ENCODE peak calls at places on chromosomes 2 and 18, in eight cellular contexts. K is activated effector memory CD4-positive, alpha-beta T cell treated with Interleukin-2 at 50 U/mL for 16 hours; Y is fibroblast of mammary gland; L is AG09309; M is dermis microvascular lymphatic vessel endothelial cell; A is stimulated activated CD4-positive, alpha-beta T cell treated with anti-CD3 and anti-CD28 coated beads, Interleukin-1b, Interleukin-23, amount 100 ng/mL, for 24 hours; Q is RWPE1; H is endothelial cell of umbilical vein. P is an unnamed sample.
A peak's percentile ranks its signal among the peaks of the same experiment; 100 is the strongest.

GRCh38 chr2:27716301-27717069 is 52.8 kb downstream of the SLC4A1AP start:
- DNase-seq in K (no peak), Y (no peak), L (no peak), M (no peak), A (no peak), Q (no peak), H (no peak), P (no peak)

GRCh38 chr2:186641807-186642321 is 52.0 kb upstream of the FAM171B start:
- DNase-seq in K (no peak), Y (peak; percentile 79), L (peak; percentile 52), M (peak; percentile 80), A (no peak), Q (peak; percentile 57), H (peak; percentile 84), P (peak; percentile 86)

GRCh38 chr18:470661-471501 is 29.6 kb downstream of the COLEC12 start:
- DNase-seq in K (no peak), Y (peak; percentile 90), L (peak; percentile 67), M (no peak), A (no peak), Q (peak; percentile 21), H (peak; percentile 57), P (no peak)

GRCh38 chr2:171083426-171083825 is 77.3 kb downstream of the TLK1 start:
- DNase-seq in K (no peak), Y (no peak), L (no peak), M (no peak), A (no peak), Q (no peak), H (no peak), P (no peak)

GRCh38 chr2:238915596-238915995 is 67.7 kb downstream of the TWIST2 start:
- DNase-seq in K (no peak), Y (no peak), L (no peak), M (no peak), A (no peak), Q (no peak), H (no peak), P (no peak)

GRCh38 chr18:9915291-9916066 is 1.7 kb downstream of the VAPA start:
- DNase-seq in K (no peak), Y (no peak), L (no peak), M (no peak), A (no peak), Q (no peak), H (no peak), P (no peak)

GRCh38 chr18:21757833-21758232 is 17.2 kb downstream of the MIB1 start:
- DNase-seq in K (no peak), Y (no peak), L (no peak), M (no peak), A (no peak), Q (no peak), H (no peak), P (no peak)

GRCh38 chr2:180474716-180475115 is 467.6 kb upstream of the CWC22 start:
- DNase-seq in K (no peak), Y (no peak), L (no peak), M (no peak), A (no peak), Q (no peak), H (no peak), P (no peak)

GRCh38 chr2:239882781-239883180 is 142.4 kb downstream of the NDUFA10 start:
- DNase-seq in K (no peak), Y (no peak), L (no peak), M (no peak), A (no peak), Q (no peak), H (no peak), P (no peak)

GRCh38 chr2:204535356-204535755 is 9.9 kb upstream of the PARD3B start:
- DNase-seq in K (no peak), Y (no peak), L (no peak), M (no peak), A (no peak), Q (no peak), H (no peak), P (no peak)

GRCh38 chr2:23199115-23199918 is 185.7 kb upstream of the KLHL29 start:
- DNase-seq in K (no peak), Y (peak; percentile 30), L (no peak), M (no peak), A (no peak), Q (no peak), H (no peak), P (peak; percentile 32)

GRCh38 chr2:236688157-236688556 is 118.5 kb downstream of the ACKR3 start:
- DNase-seq in K (no peak), Y (no peak), L (no peak), M (no peak), A (no peak), Q (no peak), H (no peak), P (no peak)

GRCh38 chr2:99956232-99957030 is 186.0 kb downstream of the AFF3 start:
- DNase-seq in K (no peak), Y (no peak), L (no peak), M (no peak), A (no peak), Q (no peak), H (no peak), P (no peak)

GRCh38 chr2:117980783-117981676 is 32.8 kb downstream of the CCDC93 start:
- DNase-seq in K (no peak), Y (peak; percentile 94), L (peak; percentile 91), M (no peak), A (no peak), Q (peak; percentile 65), H (peak; percentile 58), P (peak; percentile 94)

GRCh38 chr2:36912692-36913091 is 53.6 kb downstream of the STRN start:
- DNase-seq in K (no peak), Y (peak; percentile 66), L (no peak), M (no peak), A (no peak), Q (peak; percentile 23), H (no peak), P (peak; percentile 44)

GRCh38 chr2:195121341-195121740 is 535.7 kb upstream of the SLC39A10 start:
- DNase-seq in K (no peak), Y (no peak), L (no peak), M (no peak), A (no peak), Q (no peak), H (no peak), P (no peak)

GRCh38 chr2:239649309-239649708 is 248.5 kb upstream of the HDAC4 start:
- DNase-seq in K (no peak), Y (no peak), L (no peak), M (no peak), A (no peak), Q (no peak), H (no peak), P (no peak)

GRCh38 chr2:235533203-235533602 is 39.4 kb downstream of the AGAP1 start:
- DNase-seq in K (no peak), Y (peak; percentile 22), L (no peak), M (no peak), A (no peak), Q (no peak), H (no peak), P (peak; percentile 43)

P was measured in epithelial cell of esophagus.